ENCODE peak calls at places on chromosomes 16 and 17, in four cellular contexts. J is K562, R is H1, I is GM12878. D is an unnamed sample.

GRCh38 chr16:73122604-73123386 is 74.9 kb upstream of the ZFHX3 start:
- DNase-seq in J (no peak), I (no peak), R (no peak), D (no peak)

GRCh38 chr17:32483451-32484019 is 3.3 kb upstream of the CDK5R1 start:
- DNase-seq in R (no peak), J (peak), I (no peak), D (peak)

GRCh38 chr16:22664561-22664997 is 149.4 kb upstream of the HS3ST2 start:
- DNase-seq in J (no peak), R (no peak), I (no peak), D (no peak)

GRCh38 chr16:79639576-79640311 is 39.2 kb upstream of the MAF start:
- DNase-seq in R (no peak), I (no peak), J (no peak), D (no peak)

GRCh38 chr16:12551946-12552345 is 251.7 kb downstream of the CPPED1 start:
- DNase-seq in I (no peak), R (no peak), J (no peak), D (peak)

GRCh38 chr17:16652252-16652651 is 1.4 kb downstream of the ZNF624 start:
- DNase-seq in R (no peak), I (no peak), J (no peak), D (no peak)

GRCh38 chr16:81514041-81514559 is 69.5 kb downstream of the CMIP start:
- DNase-seq in J (peak), I (no peak), R (no peak), D (no peak)

GRCh38 chr16:72658888-72659717 is 388.8 kb downstream of the ZFHX3 start:
- DNase-seq in R (no peak), I (no peak), J (no peak), D (peak)

GRCh38 chr17:38748329-38749221 is at the start of gene PCGF2:
- DNase-seq in R (peak), I (no peak), J (peak), D (peak)

GRCh38 chr17:18235743-18236256 is 10.4 kb downstream of the LLGL1 start:
- DNase-seq in I (no peak), R (no peak), J (no peak), D (peak)

GRCh38 chr17:40484285-40484972 is 17.0 kb downstream of the TNS4 start:
- DNase-seq in I (no peak), R (no peak), J (no peak), D (no peak)

GRCh38 chr17:40482722-40483121 is 18.7 kb downstream of the TNS4 start:
- DNase-seq in R (no peak), J (no peak), I (no peak), D (no peak)

GRCh38 chr17:40485851-40486512 is 15.4 kb downstream of the TNS4 start:
- DNase-seq in R (no peak), J (no peak), I (no peak), D (peak)

GRCh38 chr17:40484973-40485530 is 16.4 kb downstream of the TNS4 start:
- DNase-seq in I (no peak), J (no peak), R (no peak), D (no peak)

DNA sequence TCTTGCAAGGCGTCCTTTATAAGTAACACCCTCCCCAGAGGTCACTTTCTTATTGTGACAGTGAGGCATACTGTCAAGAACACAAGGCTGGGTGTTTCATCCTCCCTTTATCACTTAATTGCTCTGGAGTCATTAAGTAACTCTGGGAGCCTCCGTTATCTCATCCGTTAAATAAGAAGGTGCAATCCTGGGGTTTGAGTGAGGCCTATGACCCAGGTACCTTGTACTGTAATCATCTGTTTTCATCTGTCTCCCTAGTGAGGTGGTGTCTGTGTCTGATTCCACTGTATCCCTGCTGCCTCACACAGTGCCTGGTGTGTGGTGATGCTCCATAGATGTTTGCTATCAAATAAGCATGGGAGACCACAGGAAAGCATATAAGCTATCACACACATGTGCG is 17.7 kb downstream of the TNS4 start:
- DNase-seq in R (no peak), J (no peak), I (no peak), D (no peak)
- TF ChIP-seq CHD1 in R (no peak), J (no peak), I (no peak), D (no peak)

GRCh38 chr16:86384263-86384649 is 126.1 kb upstream of the FOXF1 start:
- DNase-seq in R (no peak), I (no peak), J (no peak), D (no peak)
- TF ChIP-seq CHD1 in R (no peak), I (no peak), J (no peak), D (no peak)

GRCh38 chr16:67608367-67608766 is 36.6 kb upstream of the CARMIL2 start:
- DNase-seq in R (no peak), J (no peak), I (no peak), D (peak)
- TF ChIP-seq CHD1 in R (no peak), J (no peak), I (no peak), D (no peak)

DNA sequence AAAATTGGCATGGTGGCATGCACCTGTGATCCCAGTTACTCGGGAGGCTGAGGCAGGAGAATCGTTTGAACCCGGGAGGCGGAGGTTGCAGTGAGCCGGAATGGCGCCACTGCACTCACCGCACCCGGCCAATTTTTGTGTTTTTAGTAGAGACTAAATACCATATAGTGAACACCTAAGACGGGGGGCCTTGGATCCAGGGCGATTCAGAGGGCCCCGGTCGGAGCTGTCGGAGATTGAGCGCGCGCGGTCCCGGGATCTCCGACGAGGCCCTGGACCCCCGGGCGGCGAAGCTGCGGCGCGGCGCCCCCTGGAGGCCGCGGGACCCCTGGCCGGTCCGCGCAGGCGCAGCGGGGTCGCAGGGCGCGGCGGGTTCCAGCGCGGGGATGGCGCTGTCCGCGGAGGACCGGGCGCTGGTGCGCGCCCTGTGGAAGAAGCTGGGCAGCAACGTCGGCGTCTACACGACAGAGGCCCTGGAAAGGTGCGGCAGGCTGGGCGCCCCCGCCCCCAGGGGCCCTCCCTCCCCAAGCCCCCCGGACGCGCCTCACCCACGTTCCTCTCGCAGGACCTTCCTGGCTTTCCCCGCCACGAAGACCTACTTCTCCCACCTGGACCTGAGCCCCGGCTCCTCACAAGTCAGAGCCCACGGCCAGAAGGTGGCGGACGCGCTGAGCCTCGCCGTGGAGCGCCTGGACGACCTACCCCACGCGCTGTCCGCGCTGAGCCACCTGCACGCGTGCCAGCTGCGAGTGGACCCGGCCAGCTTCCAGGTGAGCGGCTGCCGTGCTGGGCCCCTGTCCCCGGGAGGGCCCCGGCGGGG is at the start of gene HBQ1:
- DNase-seq in R (no peak), J (peak), I (no peak), D (no peak)
- TF ChIP-seq CHD1 in R (no peak), J (no peak), I (no peak), D (no peak)

DNA sequence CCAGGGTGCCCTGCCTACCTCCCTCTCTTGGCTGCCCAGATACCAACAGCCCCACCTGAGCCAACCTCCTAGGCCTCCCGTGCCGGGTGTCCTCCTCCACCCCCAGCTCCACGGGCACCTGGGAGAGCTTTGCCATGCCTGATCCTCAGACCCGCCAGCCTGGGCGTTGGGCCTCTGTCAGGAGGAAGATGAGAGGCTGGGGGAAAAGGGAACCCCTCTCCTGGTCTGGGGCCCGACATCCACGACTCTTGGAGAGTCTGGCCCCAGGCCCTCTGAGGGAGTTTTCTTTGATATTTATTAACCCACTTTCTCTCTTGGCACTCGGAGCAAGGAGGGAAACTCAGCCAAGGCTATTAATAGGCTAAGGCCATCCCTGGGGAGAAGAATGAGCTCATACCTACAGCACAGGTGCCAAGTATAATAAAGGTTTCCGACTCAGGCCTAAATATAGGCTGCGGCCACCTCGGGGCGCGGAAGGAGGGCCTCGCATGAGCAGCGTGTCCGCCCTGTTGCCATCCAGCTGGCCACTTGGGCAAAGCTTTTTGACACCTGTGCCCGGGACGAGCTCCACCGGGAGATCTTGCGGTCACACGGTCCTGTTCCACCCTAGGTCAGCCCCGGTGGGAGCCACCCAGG is 232.2 kb downstream of the ENGASE start:
- DNase-seq in J (no peak), R (no peak), I (no peak), D (no peak)
- TF ChIP-seq CHD1 in J (no peak), R (no peak), I (no peak), D (no peak)

DNA sequence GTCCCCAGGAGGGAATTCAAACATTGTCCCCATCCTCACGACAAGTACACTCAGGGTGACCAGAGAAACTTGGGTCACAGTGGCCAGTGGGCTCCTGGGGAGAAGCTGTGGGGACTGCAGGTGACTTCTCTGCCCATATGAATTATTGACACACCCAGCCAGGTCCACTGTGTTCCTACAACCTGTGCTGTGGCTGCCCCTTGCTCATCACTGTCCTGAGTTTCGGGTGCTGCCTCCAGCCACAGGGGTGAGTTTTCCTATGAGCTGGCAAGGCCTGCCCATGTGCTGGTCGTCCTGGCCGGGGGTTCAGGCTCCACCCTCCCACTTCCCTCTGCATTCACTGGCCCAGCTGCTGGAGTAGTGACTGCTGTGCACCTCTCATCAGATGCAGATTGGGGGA is 59.0 kb upstream of the RBFOX3 start:
- DNase-seq in J (no peak), I (no peak), R (no peak), D (no peak)
- TF ChIP-seq CHD1 in J (no peak), I (no peak), R (no peak), D (no peak)

GRCh38 chr17:8041249-8041928 is 2.5 kb downstream of the ALOX15B start:
- DNase-seq in R (no peak), I (no peak), J (peak), D (peak)
- TF ChIP-seq CHD1 in R (no peak), I (no peak), J (no peak), D (no peak)